ENCODE peak calls at places on chromosomes 13 and 19, in eight cellular contexts. One of them, this sample, is unnamed.

GRCh38 chr19:7844951-7845350 is 14.9 kb downstream of the EVI5L start:
- DNase-seq in uterus: no peak
- DNase-seq in upper lobe of left lung: no peak
- DNase-seq in upper lobe of right lung: no peak
- DNase-seq in thoracic aorta: no peak
- DNase-seq in ascending aorta: no peak
- DNase-seq in neuronal stem cell: no peak
- DNase-seq in mucosa of descending colon: no peak
- DNase-seq in this sample: no peak

GRCh38 chr19:43739419-43739818 is 15.3 kb downstream of the SMG9 start:
- DNase-seq in upper lobe of right lung: no peak
- DNase-seq in mucosa of descending colon: peak; percentile 77
- DNase-seq in upper lobe of left lung: no peak
- DNase-seq in thoracic aorta: no peak
- DNase-seq in neuronal stem cell: no peak
- DNase-seq in ascending aorta: no peak
- DNase-seq in uterus: no peak
- DNase-seq in this sample: peak; percentile 97

GRCh38 chr19:52190679-52191293 is 934 bp downstream of the PPP2R1A start:
- DNase-seq in thoracic aorta: no peak
- DNase-seq in mucosa of descending colon: peak; percentile 67
- DNase-seq in ascending aorta: no peak
- DNase-seq in upper lobe of left lung: no peak
- DNase-seq in neuronal stem cell: peak; percentile 27
- DNase-seq in uterus: peak; percentile 21
- DNase-seq in upper lobe of right lung: peak; percentile 70
- DNase-seq in this sample: peak; percentile 55

GRCh38 chr13:28027607-28028364 is 39.3 kb upstream of the URAD start:
- DNase-seq in uterus: no peak
- DNase-seq in upper lobe of right lung: no peak
- DNase-seq in neuronal stem cell: no peak
- DNase-seq in ascending aorta: no peak
- DNase-seq in upper lobe of left lung: no peak
- DNase-seq in mucosa of descending colon: no peak
- DNase-seq in thoracic aorta: no peak
- DNase-seq in this sample: no peak

GRCh38 chr19:35207391-35207871 is 21.1 kb downstream of the FAM187B start:
- DNase-seq in thoracic aorta: no peak
- DNase-seq in mucosa of descending colon: no peak
- DNase-seq in upper lobe of right lung: no peak
- DNase-seq in neuronal stem cell: no peak
- DNase-seq in upper lobe of left lung: no peak
- DNase-seq in ascending aorta: no peak
- DNase-seq in uterus: no peak
- DNase-seq in this sample: no peak

GRCh38 chr13:74136089-74136658 is 2.0 kb upstream of the KLF12 start:
- DNase-seq in uterus: peak; percentile 29
- DNase-seq in mucosa of descending colon: peak; percentile 69
- DNase-seq in neuronal stem cell: no peak
- DNase-seq in ascending aorta: peak; percentile 68
- DNase-seq in thoracic aorta: no peak
- DNase-seq in upper lobe of left lung: no peak
- DNase-seq in upper lobe of right lung: peak; percentile 64
- DNase-seq in this sample: peak; percentile 26

GRCh38 chr19:35856546-35857149 is at the start of gene KIRREL2:
- DNase-seq in ascending aorta: no peak
- DNase-seq in neuronal stem cell: peak; percentile 63
- DNase-seq in uterus: no peak
- DNase-seq in upper lobe of left lung: no peak
- DNase-seq in thoracic aorta: no peak
- DNase-seq in upper lobe of right lung: no peak
- DNase-seq in mucosa of descending colon: no peak
- DNase-seq in this sample: no peak

GRCh38 chr19:45142016-45142727 is 18.6 kb downstream of the NKPD1 start:
- DNase-seq in upper lobe of right lung: no peak
- DNase-seq in thoracic aorta: no peak
- DNase-seq in neuronal stem cell: no peak
- DNase-seq in mucosa of descending colon: no peak
- DNase-seq in uterus: no peak
- DNase-seq in upper lobe of left lung: no peak
- DNase-seq in ascending aorta: no peak
- DNase-seq in this sample: no peak

GRCh38 chr19:2084993-2085720 is 11.0 kb downstream of the MOB3A start:
- DNase-seq in uterus: no peak
- DNase-seq in upper lobe of right lung: peak; percentile 88
- DNase-seq in thoracic aorta: no peak
- DNase-seq in mucosa of descending colon: peak; percentile 74
- DNase-seq in ascending aorta: peak; percentile 87
- DNase-seq in neuronal stem cell: no peak
- DNase-seq in upper lobe of left lung: peak; percentile 89
- DNase-seq in this sample: peak; percentile 73

GRCh38 chr19:7533281-7533819 is 2.2 kb upstream of the PNPLA6 start:
- DNase-seq in thoracic aorta: no peak
- DNase-seq in uterus: peak; percentile 82
- DNase-seq in mucosa of descending colon: peak; percentile 80
- DNase-seq in upper lobe of right lung: peak; percentile 84
- DNase-seq in ascending aorta: peak; percentile 80
- DNase-seq in neuronal stem cell: no peak
- DNase-seq in upper lobe of left lung: peak; percentile 43
- DNase-seq in this sample: peak; percentile 60

GRCh38 chr13:85816413-85816812 is 17.2 kb upstream of the SLITRK6 start:
- DNase-seq in neuronal stem cell: no peak
- DNase-seq in ascending aorta: no peak
- DNase-seq in upper lobe of right lung: no peak
- DNase-seq in mucosa of descending colon: no peak
- DNase-seq in thoracic aorta: no peak
- DNase-seq in upper lobe of left lung: no peak
- DNase-seq in uterus: no peak
- DNase-seq in this sample: no peak

GRCh38 chr19:31626941-31627340 is 277.7 kb upstream of the TSHZ3 start:
- DNase-seq in ascending aorta: no peak
- DNase-seq in upper lobe of left lung: no peak
- DNase-seq in upper lobe of right lung: no peak
- DNase-seq in mucosa of descending colon: no peak
- DNase-seq in uterus: no peak
- DNase-seq in neuronal stem cell: no peak
- DNase-seq in thoracic aorta: no peak
- DNase-seq in this sample: no peak

GRCh38 chr19:8209965-8210659 is 942 bp downstream of the CERS4 start:
- DNase-seq in upper lobe of left lung: no peak
- DNase-seq in upper lobe of right lung: no peak
- DNase-seq in neuronal stem cell: no peak
- DNase-seq in mucosa of descending colon: peak; percentile 26
- DNase-seq in uterus: no peak
- DNase-seq in ascending aorta: no peak
- DNase-seq in thoracic aorta: no peak
- DNase-seq in this sample: no peak

GRCh38 chr19:33152178-33152577 is 20.3 kb downstream of the WDR88 start:
- DNase-seq in uterus: no peak
- DNase-seq in ascending aorta: no peak
- DNase-seq in thoracic aorta: no peak
- DNase-seq in neuronal stem cell: no peak
- DNase-seq in mucosa of descending colon: no peak
- DNase-seq in upper lobe of right lung: no peak
- DNase-seq in upper lobe of left lung: no peak
- DNase-seq in this sample: no peak

GRCh38 chr13:50125306-50125555 is 110.0 kb downstream of the KCNRG start:
- DNase-seq in ascending aorta: no peak
- DNase-seq in thoracic aorta: no peak
- DNase-seq in upper lobe of left lung: no peak
- DNase-seq in mucosa of descending colon: no peak
- DNase-seq in uterus: no peak
- DNase-seq in upper lobe of right lung: no peak
- DNase-seq in neuronal stem cell: no peak
- DNase-seq in this sample: no peak

GRCh38 chr13:29817604-29818378 is 32.6 kb downstream of the UBL3 start:
- DNase-seq in ascending aorta: no peak
- DNase-seq in mucosa of descending colon: no peak
- DNase-seq in upper lobe of left lung: no peak
- DNase-seq in upper lobe of right lung: no peak
- DNase-seq in neuronal stem cell: no peak
- DNase-seq in thoracic aorta: no peak
- DNase-seq in uterus: no peak
- DNase-seq in this sample: no peak

GRCh38 chr19:50658438-50659317 is 9.4 kb downstream of the C19orf81 start:
- DNase-seq in neuronal stem cell: peak; percentile 93
- DNase-seq in upper lobe of left lung: peak; percentile 80
- DNase-seq in mucosa of descending colon: peak; percentile 60
- DNase-seq in ascending aorta: no peak
- DNase-seq in uterus: peak; percentile 21
- DNase-seq in thoracic aorta: no peak
- DNase-seq in upper lobe of right lung: peak; percentile 93
- DNase-seq in this sample: no peak

GRCh38 chr19:36894849-36895383 is 21.2 kb downstream of the ZNF829 start:
- DNase-seq in thoracic aorta: no peak
- DNase-seq in mucosa of descending colon: no peak
- DNase-seq in uterus: no peak
- DNase-seq in upper lobe of left lung: no peak
- DNase-seq in neuronal stem cell: no peak
- DNase-seq in upper lobe of right lung: no peak
- DNase-seq in ascending aorta: no peak
- DNase-seq in this sample: no peak

GRCh38 chr13:30346159-30346788 is 38.9 kb upstream of the KATNAL1 start:
- DNase-seq in uterus: no peak
- DNase-seq in upper lobe of left lung: peak; percentile 42
- DNase-seq in upper lobe of right lung: no peak
- DNase-seq in ascending aorta: no peak
- DNase-seq in mucosa of descending colon: peak; percentile 54
- DNase-seq in neuronal stem cell: no peak
- DNase-seq in thoracic aorta: no peak
- DNase-seq in this sample: peak; percentile 71

GRCh38 chr19:752652-753517 is 2.0 kb downstream of the MISP start:
- DNase-seq in upper lobe of left lung: peak; percentile 86
- DNase-seq in uterus: peak; percentile 65
- DNase-seq in thoracic aorta: no peak
- DNase-seq in upper lobe of right lung: peak; percentile 86
- DNase-seq in neuronal stem cell: no peak
- DNase-seq in mucosa of descending colon: peak; percentile 91
- DNase-seq in ascending aorta: no peak
- DNase-seq in this sample: peak; percentile 97

GRCh38 chr19:18809149-18809978 is 18.3 kb upstream of the COMP start:
- DNase-seq in upper lobe of left lung: peak; percentile 80
- DNase-seq in ascending aorta: peak; percentile 91
- DNase-seq in upper lobe of right lung: no peak
- DNase-seq in thoracic aorta: no peak
- DNase-seq in neuronal stem cell: no peak
- DNase-seq in uterus: peak; percentile 83
- DNase-seq in mucosa of descending colon: no peak
- DNase-seq in this sample: no peak

GRCh38 chr13:43229506-43229905 is 206.1 kb downstream of the DNAJC15 start:
- DNase-seq in ascending aorta: no peak
- DNase-seq in uterus: no peak
- DNase-seq in upper lobe of left lung: no peak
- DNase-seq in upper lobe of right lung: no peak
- DNase-seq in neuronal stem cell: no peak
- DNase-seq in mucosa of descending colon: no peak
- DNase-seq in thoracic aorta: no peak
- DNase-seq in this sample: no peak

GRCh38 chr19:38848299-38849146 is 1.3 kb downstream of the HNRNPL start:
- DNase-seq in upper lobe of left lung: no peak
- DNase-seq in upper lobe of right lung: no peak
- DNase-seq in uterus: no peak
- DNase-seq in neuronal stem cell: no peak
- DNase-seq in mucosa of descending colon: peak; percentile 45
- DNase-seq in ascending aorta: no peak
- DNase-seq in thoracic aorta: no peak
- DNase-seq in this sample: peak; percentile 29
- H3K4me1 ChIP-seq in upper lobe of left lung: peaks cover 38% of the 10 kb centered on the region
- H3K4me1 ChIP-seq in upper lobe of right lung: peaks cover 31% of the 10 kb centered on the region
- H3K4me1 ChIP-seq in uterus: peaks cover 9% of the 10 kb centered on the region
- H3K4me1 ChIP-seq in neuronal stem cell: peaks cover 15% of the 10 kb centered on the region
- H3K4me1 ChIP-seq in mucosa of descending colon: peaks cover 27% of the 10 kb centered on the region
- H3K4me1 ChIP-seq in ascending aorta: peaks cover 16% of the 10 kb centered on the region
- H3K4me1 ChIP-seq in thoracic aorta: peaks cover 28% of the 10 kb centered on the region
- H3K4me1 ChIP-seq in this sample: peaks cover 3% of the 10 kb centered on the region

GRCh38 chr13:78341032-78341431 is 262.3 kb downstream of the POU4F1 start:
- DNase-seq in upper lobe of left lung: no peak
- DNase-seq in ascending aorta: no peak
- DNase-seq in upper lobe of right lung: no peak
- DNase-seq in thoracic aorta: no peak
- DNase-seq in mucosa of descending colon: no peak
- DNase-seq in neuronal stem cell: no peak
- DNase-seq in uterus: no peak
- DNase-seq in this sample: no peak
- H3K9me3 ChIP-seq in upper lobe of left lung: no peaks in the 10 kb centered on the region
- H3K9me3 ChIP-seq in ascending aorta: no peaks in the 10 kb centered on the region
- H3K9me3 ChIP-seq in upper lobe of right lung: no peaks in the 10 kb centered on the region
- H3K9me3 ChIP-seq in thoracic aorta: no peaks in the 10 kb centered on the region
- H3K9me3 ChIP-seq in mucosa of descending colon: no peaks in the 10 kb centered on the region
- H3K9me3 ChIP-seq in neuronal stem cell: no peaks in the 10 kb centered on the region
- H3K9me3 ChIP-seq in uterus: no peaks in the 10 kb centered on the region
- H3K9me3 ChIP-seq in this sample: no peaks in the 10 kb centered on the region

DNA sequence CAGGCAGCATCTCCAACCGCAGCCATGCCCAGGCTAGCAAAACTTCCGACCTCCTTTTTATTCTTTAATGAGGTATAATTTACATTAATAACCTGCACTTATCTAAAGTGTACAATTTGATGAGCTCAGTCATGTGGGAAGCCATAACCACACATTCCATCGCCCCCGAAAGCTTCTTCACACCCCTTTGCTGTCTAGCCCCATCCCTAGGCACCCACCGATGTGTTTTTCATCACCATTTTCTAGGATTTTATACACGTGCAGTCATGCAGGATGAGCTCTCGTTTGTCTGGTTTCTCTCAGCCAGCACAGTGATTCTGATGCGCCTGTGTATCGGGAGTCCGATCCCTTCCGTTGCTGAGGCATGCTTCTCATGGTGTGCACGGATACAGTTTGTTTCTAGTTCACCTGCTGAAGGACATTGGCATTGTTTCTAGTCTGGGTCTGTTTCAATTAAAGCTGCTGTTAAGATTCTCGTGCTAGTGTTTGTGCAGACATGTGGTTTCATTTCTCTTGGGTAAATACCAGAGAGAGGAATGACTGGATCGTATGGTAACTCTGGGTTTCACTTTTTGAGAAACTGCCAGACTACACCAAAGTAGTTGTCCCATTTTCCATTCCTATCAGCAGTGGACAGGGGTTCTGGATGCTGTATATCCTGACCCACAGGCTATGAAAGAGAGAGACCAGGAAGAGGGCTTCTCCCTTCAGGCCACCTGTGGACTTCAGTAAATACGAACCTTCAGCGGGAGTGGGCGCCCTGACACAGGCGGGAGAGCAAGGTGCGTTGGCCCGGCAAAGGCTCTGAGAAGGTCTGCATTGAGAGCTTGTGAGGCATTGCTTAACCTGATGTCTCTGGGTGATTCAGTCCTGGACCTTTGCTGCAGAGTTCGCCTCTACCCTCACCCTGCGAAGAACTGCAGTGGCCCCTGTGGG is 4.9 kb downstream of the AP1M1 start:
- DNase-seq in mucosa of descending colon: no peak
- DNase-seq in neuronal stem cell: no peak
- DNase-seq in ascending aorta: no peak
- DNase-seq in upper lobe of right lung: peak; percentile 50
- DNase-seq in thoracic aorta: no peak
- DNase-seq in upper lobe of left lung: no peak
- DNase-seq in uterus: no peak
- DNase-seq in this sample: no peak
- H3K4me1 ChIP-seq in mucosa of descending colon: peaks cover 14% of the 10 kb centered on the region
- H3K4me1 ChIP-seq in neuronal stem cell: peaks cover 3% of the 10 kb centered on the region
- H3K4me1 ChIP-seq in ascending aorta: no peaks in the 10 kb centered on the region
- H3K4me1 ChIP-seq in upper lobe of right lung: peaks cover 19% of the 10 kb centered on the region
- H3K4me1 ChIP-seq in thoracic aorta: peaks cover 12% of the 10 kb centered on the region
- H3K4me1 ChIP-seq in upper lobe of left lung: peaks cover 29% of the 10 kb centered on the region
- H3K4me1 ChIP-seq in uterus: peaks cover 8% of the 10 kb centered on the region
- H3K4me1 ChIP-seq in this sample: peaks cover 10% of the 10 kb centered on the region

GRCh38 chr13:44230736-44231135 is 142.9 kb upstream of the SERP2 start:
- DNase-seq in upper lobe of right lung: no peak
- DNase-seq in thoracic aorta: no peak
- DNase-seq in upper lobe of left lung: no peak
- DNase-seq in neuronal stem cell: no peak
- DNase-seq in uterus: no peak
- DNase-seq in ascending aorta: no peak
- DNase-seq in mucosa of descending colon: no peak
- DNase-seq in this sample: no peak
- H3K9me3 ChIP-seq in upper lobe of right lung: no peaks in the 10 kb centered on the region
- H3K9me3 ChIP-seq in thoracic aorta: no peaks in the 10 kb centered on the region
- H3K9me3 ChIP-seq in upper lobe of left lung: no peaks in the 10 kb centered on the region
- H3K9me3 ChIP-seq in neuronal stem cell: no peaks in the 10 kb centered on the region
- H3K9me3 ChIP-seq in uterus: no peaks in the 10 kb centered on the region
- H3K9me3 ChIP-seq in ascending aorta: no peaks in the 10 kb centered on the region
- H3K9me3 ChIP-seq in mucosa of descending colon: no peaks in the 10 kb centered on the region
- H3K9me3 ChIP-seq in this sample: no peaks in the 10 kb centered on the region